ENCODE peak calls at places on chromosome 15, in five cellular contexts. One of them, this sample, is unnamed. For H3K9me3, the result is how much of the 10 kb centered on the place peaks cover.

GRCh38 chr15:101651753-101652097 is 456 bp downstream of the TM2D3 start:
- DNase-seq in CD4-positive, alpha-beta T cell: no peak
- DNase-seq in left lung: peak
- DNase-seq in lung: no peak
- DNase-seq in right lobe of liver: no peak
- DNase-seq in this sample: no peak

GRCh38 chr15:52012210-52012609 is 6.8 kb upstream of the MAPK6 start:
- DNase-seq in CD4-positive, alpha-beta T cell: no peak
- DNase-seq in left lung: no peak
- DNase-seq in lung: no peak
- DNase-seq in right lobe of liver: no peak
- DNase-seq in this sample: no peak

GRCh38 chr15:90059208-90059985 is 42.9 kb downstream of the IDH2 start:
- DNase-seq in CD4-positive, alpha-beta T cell: peak
- DNase-seq in left lung: peak
- DNase-seq in lung: peak
- DNase-seq in right lobe of liver: peak
- DNase-seq in this sample: peak

GRCh38 chr15:39248204-39248603 is 332.7 kb upstream of the THBS1 start:
- DNase-seq in CD4-positive, alpha-beta T cell: no peak
- DNase-seq in left lung: peak
- DNase-seq in lung: no peak
- DNase-seq in right lobe of liver: no peak
- DNase-seq in this sample: no peak

GRCh38 chr15:51499379-51499976 is 123.1 kb downstream of the DMXL2 start:
- DNase-seq in CD4-positive, alpha-beta T cell: no peak
- DNase-seq in left lung: no peak
- DNase-seq in lung: no peak
- DNase-seq in right lobe of liver: no peak
- DNase-seq in this sample: no peak

GRCh38 chr15:84598993-84599392 is 1.8 kb upstream of the ZSCAN2 start:
- DNase-seq in CD4-positive, alpha-beta T cell: no peak
- DNase-seq in left lung: no peak
- DNase-seq in lung: no peak
- DNase-seq in right lobe of liver: no peak
- DNase-seq in this sample: no peak

GRCh38 chr15:48250640-48251076 is 44.6 kb downstream of the SLC12A1 start:
- DNase-seq in CD4-positive, alpha-beta T cell: no peak
- DNase-seq in left lung: no peak
- DNase-seq in lung: no peak
- DNase-seq in right lobe of liver: no peak
- DNase-seq in this sample: no peak

GRCh38 chr15:91104111-91104510 is 4.1 kb downstream of the SV2B start:
- DNase-seq in CD4-positive, alpha-beta T cell: no peak
- DNase-seq in left lung: no peak
- DNase-seq in lung: no peak
- DNase-seq in right lobe of liver: no peak
- DNase-seq in this sample: no peak

GRCh38 chr15:82544431-82544830 is 4.2 kb upstream of the RPS17 start:
- DNase-seq in CD4-positive, alpha-beta T cell: no peak
- DNase-seq in left lung: no peak
- DNase-seq in lung: no peak
- DNase-seq in right lobe of liver: no peak
- DNase-seq in this sample: no peak

GRCh38 chr15:62749036-62749435 is 293.5 kb upstream of the TPM1 start:
- DNase-seq in CD4-positive, alpha-beta T cell: no peak
- DNase-seq in left lung: no peak
- DNase-seq in lung: no peak
- DNase-seq in right lobe of liver: no peak
- DNase-seq in this sample: no peak

GRCh38 chr15:29449136-29449535 is 179.5 kb upstream of the NSMCE3 start:
- DNase-seq in CD4-positive, alpha-beta T cell: no peak
- DNase-seq in left lung: no peak
- DNase-seq in lung: no peak
- DNase-seq in right lobe of liver: no peak
- DNase-seq in this sample: no peak

GRCh38 chr15:39102431-39102830 is 478.4 kb upstream of the THBS1 start:
- DNase-seq in CD4-positive, alpha-beta T cell: no peak
- DNase-seq in left lung: no peak
- DNase-seq in lung: no peak
- DNase-seq in right lobe of liver: no peak
- DNase-seq in this sample: no peak

GRCh38 chr15:53128652-53129051 is 338.5 kb upstream of the ONECUT1 start:
- DNase-seq in CD4-positive, alpha-beta T cell: no peak
- DNase-seq in left lung: no peak
- DNase-seq in lung: no peak
- DNase-seq in right lobe of liver: no peak
- DNase-seq in this sample: no peak

GRCh38 chr15:81282911-81283310 is 41.0 kb downstream of the STARD5 start:
- DNase-seq in CD4-positive, alpha-beta T cell: no peak
- DNase-seq in left lung: no peak
- DNase-seq in lung: no peak
- DNase-seq in right lobe of liver: no peak
- DNase-seq in this sample: no peak

GRCh38 chr15:89171136-89172072 is 50.0 kb downstream of the RLBP1 start:
- DNase-seq in CD4-positive, alpha-beta T cell: peak
- DNase-seq in left lung: no peak
- DNase-seq in lung: peak
- DNase-seq in right lobe of liver: no peak
- DNase-seq in this sample: no peak

GRCh38 chr15:70149667-70150404 is 52.1 kb upstream of the TLE3 start:
- DNase-seq in CD4-positive, alpha-beta T cell: no peak
- DNase-seq in left lung: no peak
- DNase-seq in lung: no peak
- DNase-seq in right lobe of liver: no peak
- DNase-seq in this sample: no peak

GRCh38 chr15:62547584-62547983 is 382.5 kb upstream of the C2CD4B start:
- DNase-seq in CD4-positive, alpha-beta T cell: no peak
- DNase-seq in left lung: no peak
- DNase-seq in lung: no peak
- DNase-seq in right lobe of liver: no peak
- DNase-seq in this sample: no peak

GRCh38 chr15:98682992-98683701 is 34.8 kb downstream of the IGF1R start:
- DNase-seq in CD4-positive, alpha-beta T cell: no peak
- DNase-seq in left lung: no peak
- DNase-seq in lung: no peak
- DNase-seq in right lobe of liver: no peak
- DNase-seq in this sample: no peak

GRCh38 chr15:82647835-82648256 is 683 bp upstream of the CPEB1 start:
- DNase-seq in CD4-positive, alpha-beta T cell: no peak
- DNase-seq in left lung: no peak
- DNase-seq in lung: no peak
- DNase-seq in right lobe of liver: no peak
- DNase-seq in this sample: peak

GRCh38 chr15:68608206-68608843 is 29.5 kb downstream of the CORO2B start:
- DNase-seq in CD4-positive, alpha-beta T cell: no peak
- DNase-seq in left lung: peak
- DNase-seq in lung: no peak
- DNase-seq in right lobe of liver: no peak
- DNase-seq in this sample: no peak

GRCh38 chr15:99476413-99477222 is 89.2 kb upstream of the MEF2A start:
- DNase-seq in CD4-positive, alpha-beta T cell: no peak
- DNase-seq in left lung: peak
- DNase-seq in lung: no peak
- DNase-seq in right lobe of liver: no peak
- DNase-seq in this sample: no peak

GRCh38 chr15:96849501-96849900 is 519.0 kb downstream of the NR2F2 start:
- DNase-seq in CD4-positive, alpha-beta T cell: no peak
- DNase-seq in left lung: no peak
- DNase-seq in lung: no peak
- DNase-seq in right lobe of liver: no peak
- DNase-seq in this sample: no peak

GRCh38 chr15:39784125-39784524 is 1.5 kb upstream of the FSIP1 start:
- DNase-seq in CD4-positive, alpha-beta T cell: no peak
- DNase-seq in left lung: no peak
- DNase-seq in lung: no peak
- DNase-seq in right lobe of liver: no peak
- DNase-seq in this sample: no peak

GRCh38 chr15:101250931-101251829 is 668 bp downstream of the CHSY1 start:
- DNase-seq in CD4-positive, alpha-beta T cell: no peak
- DNase-seq in left lung: no peak
- DNase-seq in lung: no peak
- DNase-seq in right lobe of liver: no peak
- DNase-seq in this sample: no peak

GRCh38 chr15:70284438-70285214 is 186.9 kb upstream of the TLE3 start:
- DNase-seq in CD4-positive, alpha-beta T cell: no peak
- DNase-seq in left lung: peak
- DNase-seq in lung: peak
- DNase-seq in right lobe of liver: peak
- DNase-seq in this sample: no peak

GRCh38 chr15:73717206-73717605 is 33.0 kb downstream of the CD276 start:
- DNase-seq in CD4-positive, alpha-beta T cell: no peak
- DNase-seq in left lung: no peak
- DNase-seq in lung: no peak
- DNase-seq in right lobe of liver: no peak
- DNase-seq in this sample: no peak

GRCh38 chr15:96463376-96463775 is 132.9 kb downstream of the NR2F2 start:
- DNase-seq in CD4-positive, alpha-beta T cell: no peak
- DNase-seq in left lung: no peak
- DNase-seq in lung: no peak
- DNase-seq in right lobe of liver: no peak
- DNase-seq in this sample: no peak

GRCh38 chr15:47885921-47886320 is 168.6 kb downstream of the SEMA6D start:
- DNase-seq in CD4-positive, alpha-beta T cell: no peak
- DNase-seq in left lung: no peak
- DNase-seq in lung: no peak
- DNase-seq in right lobe of liver: no peak
- DNase-seq in this sample: no peak

GRCh38 chr15:82129769-82130168 is 84.0 kb upstream of the MEX3B start:
- DNase-seq in CD4-positive, alpha-beta T cell: no peak
- DNase-seq in left lung: peak
- DNase-seq in lung: no peak
- DNase-seq in right lobe of liver: no peak
- DNase-seq in this sample: no peak

GRCh38 chr15:75114796-75115195 is 86.9 kb upstream of the C15orf39 start:
- DNase-seq in CD4-positive, alpha-beta T cell: no peak
- DNase-seq in left lung: peak
- DNase-seq in lung: no peak
- DNase-seq in right lobe of liver: no peak
- DNase-seq in this sample: no peak

GRCh38 chr15:51751687-51752683 is 588 bp downstream of the TMOD2 start:
- DNase-seq in CD4-positive, alpha-beta T cell: no peak
- DNase-seq in left lung: peak
- DNase-seq in lung: peak
- DNase-seq in right lobe of liver: peak
- DNase-seq in this sample: no peak

GRCh38 chr15:79919090-79919748 is 22.4 kb upstream of the MTHFS start:
- DNase-seq in CD4-positive, alpha-beta T cell: no peak
- DNase-seq in left lung: no peak
- DNase-seq in lung: no peak
- DNase-seq in right lobe of liver: no peak
- DNase-seq in this sample: no peak
- H3K9me3 ChIP-seq in CD4-positive, alpha-beta T cell: half or more
- H3K9me3 ChIP-seq in left lung: half or more
- H3K9me3 ChIP-seq in lung: under half
- H3K9me3 ChIP-seq in right lobe of liver: under half
- H3K9me3 ChIP-seq in this sample: under half

DNA sequence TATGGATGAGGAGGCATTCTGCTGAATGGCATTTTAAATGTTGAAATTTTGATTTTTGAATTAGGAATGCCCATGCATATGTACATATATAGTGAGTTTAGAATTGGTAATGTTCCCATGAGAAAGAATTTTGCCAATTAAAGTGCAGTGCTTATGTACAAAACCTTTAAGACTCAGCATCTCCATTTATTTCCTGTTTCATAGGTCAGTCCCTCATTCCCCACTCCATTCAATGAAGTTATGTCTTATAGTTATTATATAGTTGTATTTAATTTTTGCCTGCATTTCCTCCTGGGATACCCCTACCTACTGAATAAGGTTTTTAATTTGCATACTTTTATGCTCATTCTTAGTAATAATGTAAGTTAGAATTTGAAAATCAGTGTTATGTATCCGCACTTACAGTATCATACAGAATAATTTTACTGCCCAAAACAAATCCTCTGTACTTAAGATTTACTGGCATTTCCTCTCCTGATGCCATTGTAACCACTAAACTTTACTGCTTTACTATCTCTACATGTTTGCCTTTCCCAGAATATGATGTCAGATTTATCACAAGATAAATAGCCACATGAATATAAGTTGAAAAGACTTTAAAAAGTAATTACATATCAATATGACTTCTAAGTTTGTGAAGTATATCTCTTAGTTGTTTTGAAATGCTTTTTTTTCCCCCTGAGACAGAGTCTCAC is 389.1 kb upstream of the NDN start:
- DNase-seq in CD4-positive, alpha-beta T cell: no peak
- DNase-seq in left lung: no peak
- DNase-seq in lung: no peak
- DNase-seq in right lobe of liver: no peak
- DNase-seq in this sample: no peak
- H3K9me3 ChIP-seq in CD4-positive, alpha-beta T cell: under half
- H3K9me3 ChIP-seq in left lung: under half
- H3K9me3 ChIP-seq in lung: under half
- H3K9me3 ChIP-seq in right lobe of liver: under half
- H3K9me3 ChIP-seq in this sample: under half

GRCh38 chr15:27833974-27834373 is 265.1 kb downstream of the OCA2 start:
- DNase-seq in CD4-positive, alpha-beta T cell: no peak
- DNase-seq in left lung: no peak
- DNase-seq in lung: no peak
- DNase-seq in right lobe of liver: no peak
- DNase-seq in this sample: no peak
- H3K9me3 ChIP-seq in CD4-positive, alpha-beta T cell: under half
- H3K9me3 ChIP-seq in left lung: under half
- H3K9me3 ChIP-seq in lung: under half
- H3K9me3 ChIP-seq in right lobe of liver: under half
- H3K9me3 ChIP-seq in this sample: under half

GRCh38 chr15:22240951-22241350 is 160.6 kb downstream of the OR4M2 start:
- DNase-seq in CD4-positive, alpha-beta T cell: no peak
- DNase-seq in left lung: no peak
- DNase-seq in lung: no peak
- DNase-seq in right lobe of liver: no peak
- DNase-seq in this sample: no peak

GRCh38 chr15:22239806-22240180 is 159.5 kb downstream of the OR4M2 start:
- DNase-seq in CD4-positive, alpha-beta T cell: no peak
- DNase-seq in left lung: no peak
- DNase-seq in lung: no peak
- DNase-seq in right lobe of liver: no peak
- DNase-seq in this sample: no peak

GRCh38 chr15:22243440-22244130 is 163.3 kb downstream of the OR4M2 start:
- DNase-seq in CD4-positive, alpha-beta T cell: no peak
- DNase-seq in left lung: no peak
- DNase-seq in lung: no peak
- DNase-seq in right lobe of liver: no peak
- DNase-seq in this sample: no peak

GRCh38 chr15:22240403-22240802 is 160.1 kb downstream of the OR4M2 start:
- DNase-seq in CD4-positive, alpha-beta T cell: no peak
- DNase-seq in left lung: no peak
- DNase-seq in lung: no peak
- DNase-seq in right lobe of liver: no peak
- DNase-seq in this sample: no peak

DNA sequence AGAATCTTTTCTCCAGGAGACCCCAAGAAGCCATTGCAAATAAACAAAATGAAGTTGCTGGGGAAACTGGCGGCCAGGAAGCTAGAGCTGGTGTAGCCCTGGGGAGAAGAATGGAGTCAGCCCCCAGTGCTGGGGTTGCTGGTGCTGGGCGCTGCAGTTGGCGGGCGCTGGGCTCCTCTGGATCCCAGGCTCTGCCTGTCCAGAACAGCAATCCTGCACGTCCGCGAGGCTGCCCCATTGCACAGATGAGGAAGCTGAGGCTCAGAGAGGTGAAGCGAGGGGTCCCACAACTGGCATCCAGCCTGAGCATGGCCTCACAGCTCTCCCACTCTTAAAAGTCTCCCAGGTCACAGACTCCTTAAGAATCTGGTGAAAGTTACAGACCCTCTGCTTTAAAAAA is 161.1 kb downstream of the OR4M2 start:
- DNase-seq in CD4-positive, alpha-beta T cell: no peak
- DNase-seq in left lung: no peak
- DNase-seq in lung: no peak
- DNase-seq in right lobe of liver: no peak
- DNase-seq in this sample: no peak
- H3K9me3 ChIP-seq in CD4-positive, alpha-beta T cell: under half
- H3K9me3 ChIP-seq in left lung: under half
- H3K9me3 ChIP-seq in lung: under half
- H3K9me3 ChIP-seq in right lobe of liver: under half
- H3K9me3 ChIP-seq in this sample: under half

This sample was measured in T-helper 17 cell.